ENCODE peak calls at places on chromosomes 13 and 19, in four cellular contexts. L, T, K and C are unnamed samples. For H3K36me3, the result is how much of the 10 kb centered on the place peaks cover.

GRCh38 chr13:108325863-108326262 is 56.3 kb downstream of the TNFSF13B start:
- DNase-seq in K (no peak), L (no peak), T (no peak), C (no peak)

GRCh38 chr19:41995959-41996797 is 2.1 kb upstream of the ATP1A3 start:
- DNase-seq in T (peak), L (no peak), K (no peak), C (no peak)

GRCh38 chr19:3507371-3508120 is 1.4 kb downstream of the FZR1 start:
- DNase-seq in L (no peak), K (no peak), T (peak), C (peak)

GRCh38 chr13:41552031-41552430 is 94.7 kb downstream of the RGCC start:
- DNase-seq in T (no peak), K (no peak), L (no peak), C (no peak)

GRCh38 chr19:43799502-43800142 is 2.6 kb downstream of the LYPD5 start:
- DNase-seq in K (no peak), T (peak), L (no peak), C (no peak)

GRCh38 chr13:39461685-39462266 is 141.2 kb downstream of the LHFPL6 start:
- DNase-seq in L (no peak), T (no peak), K (no peak), C (no peak)

GRCh38 chr19:995051-995827 is 5.0 kb upstream of the GRIN3B start:
- DNase-seq in L (no peak), K (no peak), T (no peak), C (no peak)

GRCh38 chr13:31441804-31442487 is 242.2 kb downstream of the B3GLCT start:
- DNase-seq in T (no peak), K (no peak), L (peak), C (no peak)

GRCh38 chr19:38932425-38933179 is 1.9 kb downstream of the MRPS12 start:
- DNase-seq in K (no peak), L (no peak), T (peak), C (peak)

GRCh38 chr13:81957121-81957520 is 1616.2 kb upstream of the SPRY2 start:
- DNase-seq in L (no peak), T (no peak), K (no peak), C (no peak)

GRCh38 chr13:49373699-49374098 is 70.2 kb downstream of the CAB39L start:
- DNase-seq in L (no peak), K (no peak), T (peak), C (no peak)

GRCh38 chr13:44932171-44932849 is 57.0 kb downstream of the NUFIP1 start:
- DNase-seq in T (no peak), L (no peak), K (no peak), C (no peak)

GRCh38 chr13:40668335-40668734 is 1.9 kb upstream of the FOXO1 start:
- DNase-seq in T (peak), K (no peak), L (peak), C (no peak)

GRCh38 chr19:1767464-1767933 is 14.2 kb downstream of the ONECUT3 start:
- DNase-seq in T (peak), L (no peak), K (no peak), C (peak)

GRCh38 chr19:49799798-49800376 is 13.2 kb downstream of the FUZ start:
- DNase-seq in L (no peak), T (no peak), K (no peak), C (no peak)

GRCh38 chr13:68369739-68370138 is 1139.6 kb upstream of the PCDH9 start:
- DNase-seq in T (peak), L (no peak), K (no peak), C (no peak)

GRCh38 chr13:40116008-40116407 is 460.5 kb downstream of the COG6 start:
- DNase-seq in K (no peak), L (peak), T (peak), C (peak)

GRCh38 chr13:51000576-51001260 is 91.1 kb downstream of the RNASEH2B start:
- DNase-seq in T (no peak), K (no peak), L (peak), C (peak)

GRCh38 chr13:67650471-67650870 is 420.3 kb upstream of the PCDH9 start:
- DNase-seq in L (no peak), T (no peak), K (no peak), C (no peak)

GRCh38 chr13:46025157-46025556 is 27.4 kb downstream of the ZC3H13 start:
- DNase-seq in L (no peak), K (no peak), T (no peak), C (no peak)

GRCh38 chr13:113149711-113150544 is 8.5 kb upstream of the PROZ start:
- DNase-seq in K (no peak), T (no peak), L (no peak), C (no peak)

GRCh38 chr13:111326621-111326965 is 6.2 kb downstream of the TEX29 start:
- DNase-seq in K (no peak), L (no peak), T (no peak), C (no peak)

GRCh38 chr19:48695743-48696352 is at the start of gene FUT2:
- DNase-seq in T (no peak), K (no peak), L (no peak), C (peak)

GRCh38 chr13:33745370-33746324 is 72.3 kb upstream of the RFC3 start:
- DNase-seq in K (no peak), T (no peak), L (no peak), C (peak)

GRCh38 chr19:19306191-19306590 is 14.1 kb downstream of the SUGP1 start:
- DNase-seq in T (no peak), L (no peak), K (no peak), C (no peak)

GRCh38 chr13:39777527-39778061 is 122.1 kb downstream of the COG6 start:
- DNase-seq in K (no peak), T (peak), L (peak), C (no peak)

GRCh38 chr19:2962018-2962670 is 15.2 kb upstream of the TLE6 start:
- DNase-seq in T (peak), L (no peak), K (no peak), C (peak)

GRCh38 chr13:103066079-103066880 is at the start of gene SLC10A2:
- DNase-seq in T (no peak), K (no peak), L (no peak), C (no peak)
- H3K36me3 ChIP-seq in T (under half), K (under half), L (under half), C (under half)

DNA sequence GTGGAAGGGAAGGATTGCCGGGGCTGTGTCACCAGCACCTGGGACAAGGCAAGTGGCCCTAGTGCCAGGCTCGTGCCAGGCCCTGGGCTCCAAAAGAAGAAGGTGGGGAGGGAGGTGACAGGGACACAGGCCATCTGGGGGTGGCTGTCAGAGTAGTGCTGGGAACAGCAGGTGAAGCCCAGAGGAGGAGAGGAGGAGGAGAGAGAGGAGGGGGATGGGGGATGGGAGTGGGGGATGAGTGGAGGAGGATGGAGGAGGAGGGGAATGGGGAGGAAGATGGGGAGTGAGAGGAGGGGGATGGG is 18.7 kb downstream of the LSM4 start:
- DNase-seq in T (no peak), K (no peak), L (peak), C (no peak)
- H3K4me3 ChIP-seq in T (peak), K (peak), L (peak), C (no peak)

DNA sequence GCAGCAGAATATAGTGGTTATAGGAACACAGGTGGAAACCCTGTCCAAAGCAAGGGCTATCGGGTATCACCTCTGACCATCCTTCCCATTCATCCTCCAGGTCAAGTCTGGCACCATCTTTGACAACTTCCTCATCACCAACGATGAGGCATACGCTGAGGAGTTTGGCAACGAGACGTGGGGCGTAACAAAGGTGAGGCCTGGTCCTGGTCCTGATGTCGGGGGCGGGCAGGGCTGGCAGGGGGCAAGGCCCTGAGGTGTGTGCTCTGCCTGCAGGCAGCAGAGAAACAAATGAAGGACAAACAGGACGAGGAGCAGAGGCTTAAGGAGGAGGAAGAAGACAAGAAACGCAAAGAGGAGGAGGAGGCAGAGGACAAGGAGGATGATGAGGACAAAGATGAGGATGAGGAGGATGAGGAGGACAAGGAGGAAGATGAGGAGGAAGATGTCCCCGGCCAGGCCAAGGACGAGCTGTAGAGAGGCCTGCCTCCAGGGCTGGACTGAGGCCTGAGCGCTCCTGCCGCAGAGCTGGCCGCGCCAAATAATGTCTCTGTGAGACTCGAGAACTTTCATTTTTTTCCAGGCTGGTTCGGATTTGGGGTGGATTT is 2.1 kb upstream of the RAD23A start:
- DNase-seq in K (no peak), T (no peak), L (no peak), C (no peak)
- H3K36me3 ChIP-seq in K (half or more), T (half or more), L (half or more), C (under half)

DNA sequence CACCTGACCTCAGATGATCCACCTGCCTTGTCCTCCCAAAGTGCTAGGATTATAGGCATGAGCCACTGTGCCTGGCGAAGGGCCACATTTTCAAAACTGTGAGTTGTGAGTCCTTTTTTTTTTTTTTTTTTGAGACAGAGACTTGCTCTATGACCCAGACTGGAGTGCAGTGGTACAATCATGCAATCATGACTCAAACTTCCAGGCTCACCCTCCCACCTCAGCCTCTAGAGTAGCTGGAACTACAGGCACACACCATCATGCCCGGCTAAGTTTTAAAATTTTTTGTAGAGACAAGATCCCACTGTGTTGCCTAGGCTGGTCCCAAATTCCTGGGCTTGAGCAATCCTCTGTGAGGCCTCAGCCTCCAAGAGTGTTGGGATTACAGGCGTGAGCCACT is 3.8 kb upstream of the MYPOP start:
- DNase-seq in T (no peak), K (no peak), L (no peak), C (no peak)
- H3K4me3 ChIP-seq in T (no peak), K (no peak), L (no peak), C (no peak)

GRCh38 chr13:27578121-27579030 is 42.0 kb downstream of the LNX2 start:
- DNase-seq in K (no peak), L (no peak), T (no peak), C (no peak)
- H3K36me3 ChIP-seq in K (under half), L (under half), T (under half), C (under half)

GRCh38 chr13:98992355-98992754 is 14.5 kb upstream of the DOCK9 start:
- DNase-seq in T (no peak), L (no peak), K (no peak), C (no peak)
- H3K4me3 ChIP-seq in T (no peak), L (no peak), K (no peak), C (no peak)

GRCh38 chr13:60078226-60078625 is 85.5 kb downstream of the DIAPH3 start:
- DNase-seq in T (no peak), K (no peak), L (no peak), C (no peak)
- H3K36me3 ChIP-seq in T (under half), K (under half), L (under half), C (under half)

DNA sequence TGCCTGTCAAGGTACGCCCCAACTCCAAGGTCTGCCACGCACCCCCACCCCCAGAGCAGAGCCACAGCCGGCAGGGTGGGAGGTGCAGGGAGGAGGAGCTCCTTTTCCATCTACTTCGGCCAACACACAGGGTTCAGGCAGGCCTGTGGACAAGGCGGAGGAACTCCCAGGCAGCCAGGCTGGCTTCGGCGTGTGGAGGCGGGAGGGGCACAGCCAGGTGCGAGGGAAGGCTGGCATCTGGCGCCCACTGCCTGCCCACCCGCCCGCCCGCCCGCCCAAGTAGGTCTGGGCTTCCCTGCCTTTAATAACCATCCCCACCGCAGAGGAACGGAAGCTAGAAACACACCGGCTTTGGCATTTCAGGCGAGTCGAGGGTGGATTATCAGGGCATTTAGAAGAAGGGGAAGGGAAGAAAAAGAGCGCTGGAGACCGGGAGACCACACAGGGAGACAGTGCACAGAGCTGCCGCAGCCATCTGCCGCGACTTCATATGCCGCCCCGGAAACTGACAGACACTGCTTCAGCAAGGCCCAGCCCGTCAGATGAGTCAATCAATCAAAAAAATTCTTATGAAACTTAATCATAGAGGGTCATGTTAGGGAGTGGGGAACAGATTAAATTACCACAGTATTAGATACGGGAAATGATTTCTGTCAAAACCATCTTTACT is 199.8 kb downstream of the TSHZ3 start:
- DNase-seq in K (no peak), L (no peak), T (no peak), C (no peak)
- H3K4me3 ChIP-seq in K (no peak), L (no peak), T (no peak), C (no peak)